ENCODE peak calls at places on chromosomes 12 and 14, in five cellular contexts. B is IMR-90, T is MM.1S, F is fibroblast of lung, H is hepatocyte. Z is an unnamed sample.

GRCh38 chr14:61561657-61562276 is 133.5 kb upstream of the HIF1A start:
- DNase-seq in T (no peak), H (peak), B (peak), F (peak), Z (no peak)

GRCh38 chr14:56659361-56659760 is 79.8 kb downstream of the TMEM260 start:
- DNase-seq in B (no peak), H (peak), F (no peak), T (no peak), Z (no peak)

GRCh38 chr12:115222220-115222619 is 538.2 kb upstream of the TBX3 start:
- DNase-seq in B (no peak), T (no peak), F (no peak), H (no peak), Z (no peak)

GRCh38 chr14:102403028-102403427 is 40.3 kb downstream of the TECPR2 start:
- DNase-seq in H (no peak), T (no peak), F (no peak), B (no peak), Z (no peak)

GRCh38 chr14:21521526-21521925 is 4.6 kb downstream of the SALL2 start:
- DNase-seq in H (no peak), B (peak), T (no peak), F (peak), Z (no peak)

GRCh38 chr14:22190411-22191191 is 398.4 kb downstream of the DAD1 start:
- DNase-seq in F (peak), B (peak), H (peak), T (no peak), Z (no peak)

GRCh38 chr14:67510836-67511235 is 22.3 kb upstream of the PLEKHH1 start:
- DNase-seq in F (no peak), B (no peak), T (no peak), H (no peak), Z (no peak)

GRCh38 chr12:6263931-6264330 is 46.6 kb upstream of the PLEKHG6 start:
- DNase-seq in F (no peak), H (no peak), T (no peak), B (peak), Z (no peak)

GRCh38 chr14:52048641-52049204 is 20.1 kb downstream of the NID2 start:
- DNase-seq in H (no peak), T (no peak), B (no peak), F (no peak), Z (no peak)

DNA sequence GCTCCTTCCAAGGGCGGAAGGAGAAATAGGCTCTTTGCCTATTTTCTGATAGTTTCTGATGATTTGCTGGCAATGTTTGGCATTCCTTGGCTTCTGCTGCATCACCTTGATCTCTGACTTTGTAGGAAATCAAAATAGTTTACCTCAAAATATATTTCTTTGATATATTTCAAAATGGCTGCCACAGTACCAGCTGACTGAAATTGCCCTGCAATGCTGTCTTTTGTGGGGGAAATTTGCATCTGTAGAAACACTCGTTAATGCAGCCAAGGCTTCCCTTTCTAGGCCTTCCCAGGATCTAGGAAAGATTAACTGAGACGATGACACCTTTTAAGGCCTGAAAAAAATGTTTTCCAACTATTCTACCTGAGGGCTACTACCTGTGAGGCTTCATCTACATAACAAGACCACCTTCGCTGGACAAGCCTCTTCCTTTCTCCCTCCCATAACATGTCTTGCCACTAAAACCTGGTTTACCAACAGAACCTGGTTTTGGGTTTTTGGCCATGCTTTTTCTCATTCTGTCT is 212.8 kb upstream of the SSTR1 start:
- DNase-seq in B (no peak), H (no peak), T (no peak), F (no peak), Z (no peak)
- H2AFZ ChIP-seq in B (no peak), H (no peak), T (no peak), F (no peak), Z (peak)

GRCh38 chr12:133081408-133081806 is 684 bp downstream of the ZNF140 start:
- DNase-seq in F (no peak), H (peak), T (no peak), B (no peak), Z (no peak)

GRCh38 chr12:133080619-133081407 is at the start of gene ZNF140:
- DNase-seq in F (peak), B (peak), T (peak), H (peak), Z (peak)

GRCh38 chr12:133083345-133083744 is 2.6 kb downstream of the ZNF140 start:
- DNase-seq in F (no peak), H (no peak), T (no peak), B (no peak), Z (no peak)

DNA sequence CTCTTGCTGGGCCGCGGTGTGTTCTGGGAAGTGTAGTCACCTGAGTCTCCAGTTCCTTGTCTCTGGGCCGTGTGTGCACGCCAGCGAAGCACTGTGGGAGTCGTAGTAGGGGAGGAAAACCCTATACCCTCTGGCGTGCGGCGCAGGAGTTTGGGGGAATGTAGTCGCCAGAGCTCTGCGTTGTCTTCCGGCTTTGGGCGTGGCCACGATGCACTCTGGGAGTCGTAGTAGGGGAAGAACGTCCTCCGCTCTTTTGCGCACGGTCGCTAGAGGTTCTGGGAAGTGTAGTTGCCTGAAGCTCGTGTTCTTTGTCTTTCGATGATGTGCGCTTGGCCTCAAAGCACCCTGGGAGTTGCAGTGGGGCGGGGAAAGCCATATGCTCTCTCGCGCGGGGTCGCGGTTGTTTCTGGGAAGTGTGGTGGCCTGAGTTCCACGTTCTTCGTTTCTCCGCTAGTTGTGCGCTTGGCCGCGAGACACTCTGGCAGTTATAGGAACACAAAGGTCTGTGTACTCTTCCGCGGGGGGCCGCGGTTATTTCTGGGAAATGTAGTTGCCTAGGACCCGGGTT is 588 bp upstream of the ZNF140 start:
- DNase-seq in F (peak), T (peak), H (peak), B (peak), Z (peak)
- H2AFZ ChIP-seq in F (peak), T (peak), H (peak), B (peak), Z (peak)

GRCh38 chr12:113057565-113058485 is 1.3 kb downstream of the DTX1 start:
- DNase-seq in F (no peak), T (no peak), H (no peak), B (no peak), Z (peak)
- H2AFZ ChIP-seq in F (no peak), T (no peak), H (no peak), B (no peak), Z (no peak)

DNA sequence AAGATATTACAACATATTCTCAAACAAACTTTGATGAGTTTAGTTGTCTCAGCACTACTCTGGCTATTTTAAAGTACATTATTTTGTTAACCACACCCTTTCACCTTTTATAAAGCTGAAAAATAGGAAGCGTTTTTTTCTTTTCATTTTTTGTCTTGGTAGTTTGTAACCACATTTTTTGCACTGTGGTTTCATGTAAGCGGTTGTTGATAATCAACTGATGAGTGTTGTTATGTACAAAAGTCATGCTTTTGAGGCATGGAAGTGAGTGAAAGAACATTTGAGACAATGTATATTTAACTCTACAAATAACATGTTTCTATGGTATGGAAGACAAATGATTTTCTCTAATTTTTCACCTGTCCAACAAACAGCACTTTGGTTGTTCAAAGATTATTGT is 52.1 kb upstream of the ATP2B1 start:
- DNase-seq in H (no peak), B (no peak), T (no peak), F (no peak), Z (no peak)
- H2AFZ ChIP-seq in H (no peak), B (no peak), T (no peak), F (no peak), Z (no peak)

GRCh38 chr12:105331805-105332251 is 1.3 kb downstream of the C12orf75 start:
- DNase-seq in T (peak), F (peak), B (no peak), H (peak), Z (no peak)
- H2AFZ ChIP-seq in T (peak), F (no peak), B (no peak), H (peak), Z (no peak)

GRCh38 chr12:53207042-53207441 is at the start of gene ITGB7:
- DNase-seq in T (peak), F (no peak), B (no peak), H (no peak), Z (no peak)
- H2AFZ ChIP-seq in T (no peak), F (no peak), B (peak), H (no peak), Z (no peak)

DNA sequence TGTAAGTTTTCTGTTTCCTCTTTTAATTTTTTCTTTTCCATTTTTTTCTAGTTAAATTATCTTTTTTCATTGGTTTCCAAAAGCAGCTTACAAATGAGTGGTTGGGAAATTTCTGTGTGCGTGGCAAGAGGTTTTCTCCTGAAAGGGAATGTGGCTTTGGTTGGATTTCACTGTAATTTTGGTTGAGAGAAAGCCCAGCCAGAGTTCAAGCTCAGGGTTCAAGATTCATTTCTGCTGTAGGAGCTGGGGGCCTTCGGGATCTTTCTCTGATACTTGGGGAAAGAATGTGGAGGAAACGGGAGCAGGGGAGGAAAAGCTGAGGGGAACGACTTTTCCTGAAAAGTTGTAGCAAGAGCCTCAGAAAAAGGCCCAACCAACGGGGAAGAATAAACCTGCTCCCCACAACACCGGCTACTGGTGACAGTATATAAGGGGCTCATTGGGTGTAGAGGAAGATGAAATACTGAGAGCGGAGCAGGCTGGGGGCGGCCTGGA is 1.8 kb downstream of the HOXC10 start:
- DNase-seq in F (no peak), B (no peak), T (no peak), H (no peak), Z (no peak)
- H2AFZ ChIP-seq in F (no peak), B (no peak), T (no peak), H (no peak), Z (no peak)

DNA sequence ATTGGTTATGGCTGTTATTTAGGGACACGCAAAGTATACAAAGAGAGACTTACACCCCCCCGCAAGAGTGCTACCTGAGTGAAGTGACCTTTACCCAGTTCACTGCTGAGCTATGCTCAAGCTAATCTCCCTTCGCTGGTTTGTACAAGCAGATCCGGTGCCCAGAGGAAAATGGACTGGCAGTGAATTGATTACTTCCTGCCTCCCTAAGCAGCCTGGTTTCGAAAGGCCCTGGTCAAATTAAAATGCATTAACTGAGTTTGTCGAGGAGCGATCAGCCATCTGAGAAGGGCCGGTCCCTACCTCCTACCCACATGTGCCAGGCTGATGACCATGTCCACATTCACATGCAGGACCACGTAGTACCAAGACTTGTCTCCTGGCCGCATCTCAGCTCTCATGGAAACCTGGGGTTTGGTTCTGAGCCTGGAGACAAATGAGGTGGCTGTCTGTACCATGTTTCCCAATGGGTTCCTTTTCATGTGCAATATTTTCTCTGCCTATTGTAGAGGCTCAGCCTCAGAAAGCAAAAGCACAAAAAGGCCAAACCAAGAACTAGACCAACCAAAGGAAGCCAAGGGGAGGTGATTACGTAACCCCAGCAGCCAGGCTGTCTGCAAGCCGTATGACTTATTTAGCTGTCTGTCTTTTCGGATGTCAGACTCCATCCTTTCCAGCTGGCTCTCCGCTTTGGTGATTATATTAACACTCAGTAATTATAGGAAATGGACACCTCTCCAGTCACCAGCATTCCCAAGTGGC is 284.7 kb upstream of the PWP1 start:
- DNase-seq in H (no peak), B (peak), T (no peak), F (peak), Z (no peak)
- H2AFZ ChIP-seq in H (no peak), B (no peak), T (no peak), F (no peak), Z (no peak)